ENCODE peak calls at places on chromosomes 3 and 15, in four cellular contexts. D is SK-N-DZ, A is HFF-Myc, V is GM03348. L is an unnamed sample.

GRCh38 chr3:10985181-10985580 is 7.4 kb upstream of the SLC6A1 start:
- DNase-seq in D (no peak), A (no peak), V (no peak), L (no peak)

GRCh38 chr3:134677987-134678308 is 27.1 kb upstream of the KY start:
- DNase-seq in D (no peak), V (no peak), A (no peak), L (no peak)

GRCh38 chr3:107966261-107966660 is 124.6 kb downstream of the CD47 start:
- DNase-seq in V (no peak), D (no peak), A (no peak), L (no peak)

GRCh38 chr3:113531826-113532697 is at the start of gene SIDT1:
- DNase-seq in V (peak), D (no peak), A (no peak), L (no peak)

GRCh38 chr15:55588070-55588817 is at the start of gene PYGO1:
- DNase-seq in A (no peak), D (peak), V (peak), L (peak)

GRCh38 chr15:76973906-76974305 is 21.0 kb upstream of the PSTPIP1 start:
- DNase-seq in D (no peak), V (no peak), A (no peak), L (no peak)

GRCh38 chr3:174387736-174388135 is 471.4 kb upstream of the NAALADL2 start:
- DNase-seq in D (no peak), A (no peak), V (peak), L (peak)

GRCh38 chr3:125317761-125318496 is 57.2 kb downstream of the ZNF148 start:
- DNase-seq in A (no peak), V (no peak), D (no peak), L (no peak)

GRCh38 chr3:14605070-14605469 is 46.5 kb upstream of the CCDC174 start:
- DNase-seq in V (no peak), D (no peak), A (no peak), L (peak)

GRCh38 chr15:95446854-95447253 is 883.6 kb upstream of the NR2F2 start:
- DNase-seq in A (no peak), V (no peak), D (no peak), L (no peak)

GRCh38 chr3:49683162-49683561 is 6.1 kb downstream of the MST1 start:
- DNase-seq in D (no peak), A (no peak), V (no peak), L (no peak)

GRCh38 chr3:23915537-23916108 is 1.2 kb downstream of the NKIRAS1 start:
- DNase-seq in V (no peak), D (peak), A (no peak), L (peak)

GRCh38 chr15:71761649-71762048 is 48.7 kb upstream of the NR2E3 start:
- DNase-seq in A (peak), D (no peak), V (peak), L (peak)

GRCh38 chr3:103794656-103795055 is 1359.8 kb downstream of the ZPLD1 start:
- DNase-seq in V (no peak), A (no peak), D (peak), L (no peak)

GRCh38 chr3:149299938-149300791 is 33.3 kb downstream of the TM4SF18 start:
- DNase-seq in A (peak), V (peak), D (no peak), L (peak)

GRCh38 chr3:16132926-16133325 is 41.6 kb upstream of the GALNT15 start:
- DNase-seq in D (no peak), A (no peak), V (peak), L (peak)

L was measured in fibroblast of mammary gland.